ENCODE peak calls at places on chromosomes 7 and 10, in eight cellular contexts. H is NCI-H460, F is Calu3, V is cerebellum, T is iPS-NIHi11, W is HTR-8/SVneo, A is GM12865, B is transverse colon. I is an unnamed sample.

GRCh38 chr7:1668486-1668931 is 1.6 kb upstream of the ELFN1 start:
- DNase-seq in H (no peak), F (no peak), V (no peak), T (peak), W (no peak), A (no peak), B (no peak), I (peak)

GRCh38 chr7:27161214-27161720 is 4.1 kb downstream of the HOXA9 start:
- DNase-seq in H (no peak), F (no peak), V (no peak), T (no peak), W (no peak), A (no peak), B (peak), I (no peak)

GRCh38 chr10:21020545-21020944 is 123.4 kb upstream of the NEBL start:
- DNase-seq in H (peak), F (peak), V (no peak), T (peak), W (peak), A (peak), B (peak), I (no peak)

GRCh38 chr10:88931548-88931947 is 21.0 kb downstream of the ACTA2 start:
- DNase-seq in H (no peak), F (no peak), V (no peak), T (no peak), W (no peak), A (peak), B (no peak), I (no peak)

GRCh38 chr10:93071674-93072224 is 1.9 kb upstream of the CYP26A1 start:
- DNase-seq in H (peak), F (peak), V (no peak), T (peak), W (no peak), A (no peak), B (peak), I (no peak)

GRCh38 chr7:111953611-111954010 is 252.6 kb downstream of the DOCK4 start:
- DNase-seq in H (no peak), F (no peak), V (peak), T (no peak), W (no peak), A (peak), B (no peak), I (no peak)

GRCh38 chr10:29694121-29694520 is 59.4 kb upstream of the SVIL start:
- DNase-seq in H (no peak), F (no peak), V (no peak), T (no peak), W (no peak), A (no peak), B (no peak), I (no peak)

GRCh38 chr7:14835399-14835798 is 67.2 kb downstream of the DGKB start:
- DNase-seq in H (no peak), F (no peak), V (no peak), T (no peak), W (no peak), A (no peak), B (no peak), I (no peak)

GRCh38 chr7:29807179-29807841 is 1.0 kb downstream of the WIPF3 start:
- DNase-seq in H (no peak), F (peak), V (peak), T (peak), W (no peak), A (no peak), B (peak), I (no peak)

GRCh38 chr10:119872860-119873671 is 423 bp upstream of the MCMBP start:
- DNase-seq in H (peak), F (peak), V (peak), T (peak), W (peak), A (peak), B (peak), I (peak)

GRCh38 chr10:61262486-61263261 is 190.5 kb downstream of the TMEM26 start:
- DNase-seq in H (no peak), F (no peak), V (no peak), T (no peak), W (no peak), A (no peak), B (no peak), I (no peak)

GRCh38 chr10:125296598-125296997 is 136.2 kb upstream of the CTBP2 start:
- DNase-seq in H (no peak), F (no peak), V (no peak), T (no peak), W (peak), A (no peak), B (no peak), I (no peak)

GRCh38 chr7:123961731-123962130 is 36.7 kb downstream of the SPAM1 start:
- DNase-seq in H (no peak), F (no peak), V (no peak), T (no peak), W (no peak), A (peak), B (no peak), I (no peak)

GRCh38 chr7:66267249-66267648 is 62.1 kb downstream of the TPST1 start:
- DNase-seq in H (no peak), F (no peak), V (no peak), T (no peak), W (no peak), A (no peak), B (no peak), I (no peak)

GRCh38 chr7:111409714-111410422 is 152.4 kb downstream of the IMMP2L start:
- DNase-seq in H (no peak), F (no peak), V (no peak), T (no peak), W (no peak), A (no peak), B (no peak), I (no peak)

GRCh38 chr10:78505657-78506056 is 472.0 kb downstream of the RPS24 start:
- DNase-seq in H (no peak), F (no peak), V (no peak), T (no peak), W (no peak), A (no peak), B (no peak), I (no peak)

GRCh38 chr7:131537581-131537980 is 18.8 kb downstream of the PODXL start:
- DNase-seq in H (no peak), F (no peak), V (no peak), T (no peak), W (no peak), A (no peak), B (no peak), I (no peak)

GRCh38 chr10:52879181-52879607 is 106.6 kb upstream of the MBL2 start:
- DNase-seq in H (no peak), F (no peak), V (no peak), T (no peak), W (peak), A (no peak), B (no peak), I (no peak)

GRCh38 chr7:41013117-41013516 is 689.8 kb downstream of the INHBA start:
- DNase-seq in H (no peak), F (no peak), V (no peak), T (no peak), W (no peak), A (no peak), B (no peak), I (no peak)

GRCh38 chr7:351256-351655 is 61.3 kb downstream of the FOXL3 start:
- DNase-seq in H (no peak), F (no peak), V (no peak), T (no peak), W (no peak), A (no peak), B (no peak), I (no peak)

GRCh38 chr10:64430690-64431323 is 909.6 kb downstream of the REEP3 start:
- DNase-seq in H (peak), F (peak), V (no peak), T (peak), W (no peak), A (peak), B (peak), I (no peak)

GRCh38 chr7:94003446-94004023 is 620 bp downstream of the BET1 start:
- DNase-seq in H (peak), F (no peak), V (peak), T (no peak), W (no peak), A (peak), B (no peak), I (no peak)

GRCh38 chr7:55144333-55144954 is 125.6 kb downstream of the EGFR start:
- DNase-seq in H (no peak), F (peak), V (no peak), T (peak), W (no peak), A (no peak), B (no peak), I (no peak)